ENCODE peak calls at places on chromosomes 3 and 15, in six cellular contexts. One of them, this sample, is unnamed.

GRCh38 chr3:157958471-157958870 is 147.7 kb downstream of the SHOX2 start:
- DNase-seq in GDM1: no peak
- DNase-seq in GM13977: no peak
- DNase-seq in posterior vena cava: no peak
- DNase-seq in CD8-positive, alpha-beta memory T cell: no peak
- DNase-seq in AG10803: no peak
- DNase-seq in this sample: no peak

GRCh38 chr3:185716436-185717090 is 108.3 kb downstream of the IGF2BP2 start:
- DNase-seq in GDM1: no peak
- DNase-seq in GM13977: no peak
- DNase-seq in posterior vena cava: no peak
- DNase-seq in CD8-positive, alpha-beta memory T cell: no peak
- DNase-seq in AG10803: no peak
- DNase-seq in this sample: no peak

GRCh38 chr3:52415769-52416168 is 29.1 kb downstream of the SEMA3G start:
- DNase-seq in GDM1: no peak
- DNase-seq in GM13977: no peak
- DNase-seq in posterior vena cava: no peak
- DNase-seq in CD8-positive, alpha-beta memory T cell: no peak
- DNase-seq in AG10803: no peak
- DNase-seq in this sample: no peak

GRCh38 chr3:52146811-52147210 is 7.4 kb downstream of the POC1A start:
- DNase-seq in GDM1: no peak
- DNase-seq in GM13977: no peak
- DNase-seq in posterior vena cava: no peak
- DNase-seq in CD8-positive, alpha-beta memory T cell: no peak
- DNase-seq in AG10803: no peak
- DNase-seq in this sample: no peak

GRCh38 chr15:22949074-22949547 is 31.1 kb downstream of the CYFIP1 start:
- DNase-seq in GDM1: peak
- DNase-seq in GM13977: peak
- DNase-seq in posterior vena cava: peak
- DNase-seq in CD8-positive, alpha-beta memory T cell: no peak
- DNase-seq in AG10803: peak
- DNase-seq in this sample: no peak

GRCh38 chr15:74314897-74315438 is 52.5 kb downstream of the CYP11A1 start:
- DNase-seq in GDM1: no peak
- DNase-seq in GM13977: no peak
- DNase-seq in posterior vena cava: no peak
- DNase-seq in CD8-positive, alpha-beta memory T cell: no peak
- DNase-seq in AG10803: no peak
- DNase-seq in this sample: peak

GRCh38 chr15:44712108-44713005 is 1.0 kb downstream of the B2M start:
- DNase-seq in GDM1: peak
- DNase-seq in GM13977: peak
- DNase-seq in posterior vena cava: peak
- DNase-seq in CD8-positive, alpha-beta memory T cell: peak
- DNase-seq in AG10803: peak
- DNase-seq in this sample: peak

GRCh38 chr3:134029256-134029733 is 430 bp downstream of the SLCO2A1 start:
- DNase-seq in GDM1: no peak
- DNase-seq in GM13977: no peak
- DNase-seq in posterior vena cava: peak
- DNase-seq in CD8-positive, alpha-beta memory T cell: no peak
- DNase-seq in AG10803: peak
- DNase-seq in this sample: peak

GRCh38 chr3:134306334-134306733 is 55.7 kb upstream of the RYK start:
- DNase-seq in GDM1: no peak
- DNase-seq in GM13977: no peak
- DNase-seq in posterior vena cava: no peak
- DNase-seq in CD8-positive, alpha-beta memory T cell: no peak
- DNase-seq in AG10803: no peak
- DNase-seq in this sample: no peak

GRCh38 chr3:61315874-61316273 is 64.6 kb upstream of the FHIT start:
- DNase-seq in GDM1: no peak
- DNase-seq in GM13977: no peak
- DNase-seq in posterior vena cava: no peak
- DNase-seq in CD8-positive, alpha-beta memory T cell: no peak
- DNase-seq in AG10803: peak
- DNase-seq in this sample: no peak

GRCh38 chr15:39438795-39439577 is 141.9 kb upstream of the THBS1 start:
- DNase-seq in GDM1: peak
- DNase-seq in GM13977: no peak
- DNase-seq in posterior vena cava: no peak
- DNase-seq in CD8-positive, alpha-beta memory T cell: no peak
- DNase-seq in AG10803: no peak
- DNase-seq in this sample: no peak

GRCh38 chr15:40793216-40793989 is 13.5 kb upstream of the ZFYVE19 start:
- DNase-seq in GDM1: no peak
- DNase-seq in GM13977: no peak
- DNase-seq in posterior vena cava: no peak
- DNase-seq in CD8-positive, alpha-beta memory T cell: no peak
- DNase-seq in AG10803: peak
- DNase-seq in this sample: peak

GRCh38 chr3:151976211-151977050 is 103.0 kb downstream of the SUCNR1 start:
- DNase-seq in GDM1: peak
- DNase-seq in GM13977: no peak
- DNase-seq in posterior vena cava: no peak
- DNase-seq in CD8-positive, alpha-beta memory T cell: no peak
- DNase-seq in AG10803: peak
- DNase-seq in this sample: peak

GRCh38 chr3:184261270-184262165 is at the start of gene CAMK2N2:
- DNase-seq in GDM1: no peak
- DNase-seq in GM13977: peak
- DNase-seq in posterior vena cava: peak
- DNase-seq in CD8-positive, alpha-beta memory T cell: peak
- DNase-seq in AG10803: peak
- DNase-seq in this sample: peak

GRCh38 chr15:53323197-53323596 is 436.3 kb downstream of the WDR72 start:
- DNase-seq in GDM1: no peak
- DNase-seq in GM13977: no peak
- DNase-seq in posterior vena cava: no peak
- DNase-seq in CD8-positive, alpha-beta memory T cell: no peak
- DNase-seq in AG10803: no peak
- DNase-seq in this sample: no peak

GRCh38 chr15:85318048-85318731 is 62.2 kb upstream of the AKAP13 start:
- DNase-seq in GDM1: no peak
- DNase-seq in GM13977: peak
- DNase-seq in posterior vena cava: no peak
- DNase-seq in CD8-positive, alpha-beta memory T cell: no peak
- DNase-seq in AG10803: peak
- DNase-seq in this sample: peak

GRCh38 chr3:53880396-53881345 is 1.3 kb downstream of the ACTR8 start:
- DNase-seq in GDM1: no peak
- DNase-seq in GM13977: no peak
- DNase-seq in posterior vena cava: no peak
- DNase-seq in CD8-positive, alpha-beta memory T cell: no peak
- DNase-seq in AG10803: peak
- DNase-seq in this sample: no peak

GRCh38 chr3:149575213-149575961 is 82.4 kb downstream of the WWTR1 start:
- DNase-seq in GDM1: no peak
- DNase-seq in GM13977: no peak
- DNase-seq in posterior vena cava: no peak
- DNase-seq in CD8-positive, alpha-beta memory T cell: no peak
- DNase-seq in AG10803: peak
- DNase-seq in this sample: peak

GRCh38 chr3:111338059-111338698 is 203.8 kb upstream of the CD96 start:
- DNase-seq in GDM1: peak
- DNase-seq in GM13977: peak
- DNase-seq in posterior vena cava: no peak
- DNase-seq in CD8-positive, alpha-beta memory T cell: peak
- DNase-seq in AG10803: peak
- DNase-seq in this sample: peak

GRCh38 chr3:69122398-69122797 is at the start of gene LMOD3:
- DNase-seq in GDM1: no peak
- DNase-seq in GM13977: no peak
- DNase-seq in posterior vena cava: no peak
- DNase-seq in CD8-positive, alpha-beta memory T cell: no peak
- DNase-seq in AG10803: no peak
- DNase-seq in this sample: no peak

GRCh38 chr3:151283907-151284461 is 5.6 kb upstream of the P2RY14 start:
- DNase-seq in GDM1: no peak
- DNase-seq in GM13977: no peak
- DNase-seq in posterior vena cava: no peak
- DNase-seq in CD8-positive, alpha-beta memory T cell: no peak
- DNase-seq in AG10803: peak
- DNase-seq in this sample: no peak

GRCh38 chr15:90113166-90113565 is 10.9 kb upstream of the IDH2 start:
- DNase-seq in GDM1: no peak
- DNase-seq in GM13977: no peak
- DNase-seq in posterior vena cava: no peak
- DNase-seq in CD8-positive, alpha-beta memory T cell: no peak
- DNase-seq in AG10803: no peak
- DNase-seq in this sample: no peak

GRCh38 chr15:99106417-99107220 is 1.7 kb downstream of the SYNM start:
- DNase-seq in GDM1: no peak
- DNase-seq in GM13977: no peak
- DNase-seq in posterior vena cava: peak
- DNase-seq in CD8-positive, alpha-beta memory T cell: no peak
- DNase-seq in AG10803: no peak
- DNase-seq in this sample: no peak

GRCh38 chr3:121111914-121112612 is 204.1 kb downstream of the STXBP5L start:
- DNase-seq in GDM1: no peak
- DNase-seq in GM13977: no peak
- DNase-seq in posterior vena cava: no peak
- DNase-seq in CD8-positive, alpha-beta memory T cell: no peak
- DNase-seq in AG10803: no peak
- DNase-seq in this sample: no peak

GRCh38 chr15:47186071-47186470 is 531.2 kb upstream of the SEMA6D start:
- DNase-seq in GDM1: no peak
- DNase-seq in GM13977: no peak
- DNase-seq in posterior vena cava: no peak
- DNase-seq in CD8-positive, alpha-beta memory T cell: no peak
- DNase-seq in AG10803: no peak
- DNase-seq in this sample: no peak

GRCh38 chr3:153623834-153624233 is 461.8 kb downstream of the RAP2B start:
- DNase-seq in GDM1: no peak
- DNase-seq in GM13977: no peak
- DNase-seq in posterior vena cava: no peak
- DNase-seq in CD8-positive, alpha-beta memory T cell: no peak
- DNase-seq in AG10803: no peak
- DNase-seq in this sample: no peak

GRCh38 chr15:55741592-55742497 is 1.1 kb downstream of the PRTG start:
- DNase-seq in GDM1: no peak
- DNase-seq in GM13977: peak
- DNase-seq in posterior vena cava: no peak
- DNase-seq in CD8-positive, alpha-beta memory T cell: no peak
- DNase-seq in AG10803: no peak
- DNase-seq in this sample: no peak